ENCODE peak calls at places on chromosomes 3 and 15, in nine cellular contexts. One of them, this sample, is unnamed.

GRCh38 chr15:39172380-39173281 is 408.2 kb upstream of the THBS1 start:
- DNase-seq in cardiac muscle cell: peak; percentile 19
- DNase-seq in PC-3: no peak
- DNase-seq in AG04449: no peak
- DNase-seq in kidney: peak; percentile 75
- DNase-seq in tibial artery: no peak
- DNase-seq in GM12865: peak; percentile 66
- DNase-seq in mammary epithelial cell: peak; percentile 93
- DNase-seq in CD8-positive, alpha-beta T cell: no peak
- DNase-seq in this sample: no peak

GRCh38 chr3:178246004-178246403 is 290.2 kb upstream of the KCNMB2 start:
- DNase-seq in cardiac muscle cell: no peak
- DNase-seq in PC-3: no peak
- DNase-seq in AG04449: no peak
- DNase-seq in kidney: no peak
- DNase-seq in tibial artery: no peak
- DNase-seq in GM12865: peak; percentile 7
- DNase-seq in mammary epithelial cell: no peak
- DNase-seq in CD8-positive, alpha-beta T cell: no peak
- DNase-seq in this sample: no peak

GRCh38 chr15:50051811-50052419 is 67.1 kb downstream of the ATP8B4 start:
- DNase-seq in cardiac muscle cell: peak; percentile 56
- DNase-seq in PC-3: peak; percentile 87
- DNase-seq in AG04449: peak; percentile 52
- DNase-seq in kidney: no peak
- DNase-seq in tibial artery: no peak
- DNase-seq in GM12865: peak; percentile 43
- DNase-seq in mammary epithelial cell: peak; percentile 67
- DNase-seq in CD8-positive, alpha-beta T cell: no peak
- DNase-seq in this sample: peak; percentile 61

GRCh38 chr3:117748131-117748530 is 1038.6 kb downstream of the TUSC7 start:
- DNase-seq in cardiac muscle cell: no peak
- DNase-seq in PC-3: no peak
- DNase-seq in AG04449: peak; percentile 37
- DNase-seq in kidney: no peak
- DNase-seq in tibial artery: no peak
- DNase-seq in GM12865: no peak
- DNase-seq in mammary epithelial cell: no peak
- DNase-seq in CD8-positive, alpha-beta T cell: no peak
- DNase-seq in this sample: no peak

GRCh38 chr3:102104093-102104492 is 254.8 kb downstream of the NFKBIZ start:
- DNase-seq in cardiac muscle cell: no peak
- DNase-seq in PC-3: no peak
- DNase-seq in AG04449: no peak
- DNase-seq in kidney: no peak
- DNase-seq in tibial artery: no peak
- DNase-seq in GM12865: no peak
- DNase-seq in mammary epithelial cell: no peak
- DNase-seq in CD8-positive, alpha-beta T cell: no peak
- DNase-seq in this sample: no peak

GRCh38 chr3:24485511-24485910 is 9.1 kb downstream of the THRB start:
- DNase-seq in cardiac muscle cell: no peak
- DNase-seq in PC-3: no peak
- DNase-seq in AG04449: no peak
- DNase-seq in kidney: no peak
- DNase-seq in tibial artery: no peak
- DNase-seq in GM12865: no peak
- DNase-seq in mammary epithelial cell: no peak
- DNase-seq in CD8-positive, alpha-beta T cell: no peak
- DNase-seq in this sample: no peak

GRCh38 chr3:128081226-128081625 is 29.0 kb downstream of the SEC61A1 start:
- DNase-seq in cardiac muscle cell: no peak
- DNase-seq in PC-3: no peak
- DNase-seq in AG04449: no peak
- DNase-seq in kidney: no peak
- DNase-seq in tibial artery: no peak
- DNase-seq in GM12865: no peak
- DNase-seq in mammary epithelial cell: no peak
- DNase-seq in CD8-positive, alpha-beta T cell: no peak
- DNase-seq in this sample: no peak

GRCh38 chr3:76958231-76958630 is 81.7 kb upstream of the ROBO2 start:
- DNase-seq in cardiac muscle cell: no peak
- DNase-seq in PC-3: no peak
- DNase-seq in AG04449: no peak
- DNase-seq in kidney: no peak
- DNase-seq in tibial artery: no peak
- DNase-seq in GM12865: no peak
- DNase-seq in mammary epithelial cell: no peak
- DNase-seq in CD8-positive, alpha-beta T cell: no peak
- DNase-seq in this sample: no peak

GRCh38 chr15:48309740-48310139 is 21.5 kb upstream of the DUT start:
- DNase-seq in cardiac muscle cell: no peak
- DNase-seq in PC-3: no peak
- DNase-seq in AG04449: no peak
- DNase-seq in kidney: no peak
- DNase-seq in tibial artery: no peak
- DNase-seq in GM12865: no peak
- DNase-seq in mammary epithelial cell: peak; percentile 67
- DNase-seq in CD8-positive, alpha-beta T cell: no peak
- DNase-seq in this sample: no peak

GRCh38 chr3:107431048-107431297 is 53.7 kb downstream of the CCDC54 start:
- DNase-seq in cardiac muscle cell: no peak
- DNase-seq in PC-3: no peak
- DNase-seq in AG04449: no peak
- DNase-seq in kidney: no peak
- DNase-seq in tibial artery: peak; percentile 75
- DNase-seq in GM12865: peak; percentile 37
- DNase-seq in mammary epithelial cell: peak; percentile 27
- DNase-seq in CD8-positive, alpha-beta T cell: no peak
- DNase-seq in this sample: no peak

GRCh38 chr3:23159929-23160328 is 43.2 kb upstream of the UBE2E2 start:
- DNase-seq in cardiac muscle cell: no peak
- DNase-seq in PC-3: peak; percentile 86
- DNase-seq in AG04449: peak; percentile 63
- DNase-seq in kidney: no peak
- DNase-seq in tibial artery: no peak
- DNase-seq in GM12865: peak; percentile 11
- DNase-seq in mammary epithelial cell: peak; percentile 80
- DNase-seq in CD8-positive, alpha-beta T cell: no peak
- DNase-seq in this sample: peak; percentile 38

GRCh38 chr15:69612112-69612511 is 159.5 kb downstream of the RPLP1 start:
- DNase-seq in cardiac muscle cell: peak; percentile 46
- DNase-seq in PC-3: no peak
- DNase-seq in AG04449: no peak
- DNase-seq in kidney: no peak
- DNase-seq in tibial artery: no peak
- DNase-seq in GM12865: no peak
- DNase-seq in mammary epithelial cell: no peak
- DNase-seq in CD8-positive, alpha-beta T cell: peak; percentile 37
- DNase-seq in this sample: no peak

GRCh38 chr3:105040026-105040622 is 326.6 kb upstream of the ALCAM start:
- DNase-seq in cardiac muscle cell: no peak
- DNase-seq in PC-3: no peak
- DNase-seq in AG04449: no peak
- DNase-seq in kidney: no peak
- DNase-seq in tibial artery: no peak
- DNase-seq in GM12865: no peak
- DNase-seq in mammary epithelial cell: no peak
- DNase-seq in CD8-positive, alpha-beta T cell: no peak
- DNase-seq in this sample: no peak

GRCh38 chr3:50316657-50317242 is 5.8 kb downstream of the HYAL2 start:
- DNase-seq in cardiac muscle cell: no peak
- DNase-seq in PC-3: peak; percentile 98
- DNase-seq in AG04449: no peak
- DNase-seq in kidney: peak; percentile 96
- DNase-seq in tibial artery: no peak
- DNase-seq in GM12865: peak; percentile 60
- DNase-seq in mammary epithelial cell: peak; percentile 99
- DNase-seq in CD8-positive, alpha-beta T cell: peak; percentile 81
- DNase-seq in this sample: no peak

GRCh38 chr3:25971736-25972135 is 181.8 kb downstream of the OXSM start:
- DNase-seq in cardiac muscle cell: no peak
- DNase-seq in PC-3: no peak
- DNase-seq in AG04449: no peak
- DNase-seq in kidney: no peak
- DNase-seq in tibial artery: no peak
- DNase-seq in GM12865: no peak
- DNase-seq in mammary epithelial cell: no peak
- DNase-seq in CD8-positive, alpha-beta T cell: no peak
- DNase-seq in this sample: no peak

GRCh38 chr15:70045045-70045444 is 52.7 kb downstream of the TLE3 start:
- DNase-seq in cardiac muscle cell: no peak
- DNase-seq in PC-3: peak; percentile 61
- DNase-seq in AG04449: no peak
- DNase-seq in kidney: no peak
- DNase-seq in tibial artery: peak; percentile 1
- DNase-seq in GM12865: no peak
- DNase-seq in mammary epithelial cell: peak; percentile 5
- DNase-seq in CD8-positive, alpha-beta T cell: no peak
- DNase-seq in this sample: no peak

GRCh38 chr3:94483403-94483802 is 420.5 kb downstream of the NSUN3 start:
- DNase-seq in cardiac muscle cell: no peak
- DNase-seq in PC-3: no peak
- DNase-seq in AG04449: no peak
- DNase-seq in kidney: no peak
- DNase-seq in tibial artery: no peak
- DNase-seq in GM12865: no peak
- DNase-seq in mammary epithelial cell: no peak
- DNase-seq in CD8-positive, alpha-beta T cell: no peak
- DNase-seq in this sample: no peak

GRCh38 chr15:80925597-80926059 is 64.0 kb downstream of the MESD start:
- DNase-seq in cardiac muscle cell: no peak
- DNase-seq in PC-3: no peak
- DNase-seq in AG04449: no peak
- DNase-seq in kidney: no peak
- DNase-seq in tibial artery: no peak
- DNase-seq in GM12865: no peak
- DNase-seq in mammary epithelial cell: no peak
- DNase-seq in CD8-positive, alpha-beta T cell: no peak
- DNase-seq in this sample: no peak

GRCh38 chr3:159882784-159883779 is 105.6 kb upstream of the IL12A start:
- DNase-seq in cardiac muscle cell: peak; percentile 18
- DNase-seq in PC-3: peak; percentile 73
- DNase-seq in AG04449: peak; percentile 85
- DNase-seq in kidney: no peak
- DNase-seq in tibial artery: no peak
- DNase-seq in GM12865: no peak
- DNase-seq in mammary epithelial cell: peak; percentile 49
- DNase-seq in CD8-positive, alpha-beta T cell: no peak
- DNase-seq in this sample: peak; percentile 61
- H3K4me3 ChIP-seq in cardiac muscle cell: no peak overlapping the region
- H3K4me3 ChIP-seq in PC-3: no peak overlapping the region
- H3K4me3 ChIP-seq in AG04449: no peak overlapping the region
- H3K4me3 ChIP-seq in kidney: no peak overlapping the region
- H3K4me3 ChIP-seq in tibial artery: no peak overlapping the region
- H3K4me3 ChIP-seq in GM12865: no peak overlapping the region
- H3K4me3 ChIP-seq in mammary epithelial cell: no peak overlapping the region
- H3K4me3 ChIP-seq in CD8-positive, alpha-beta T cell: no peak overlapping the region
- H3K4me3 ChIP-seq in this sample: no peak overlapping the region

GRCh38 chr3:12159227-12159601 is 502 bp upstream of the TIMP4 start:
- DNase-seq in cardiac muscle cell: no peak
- DNase-seq in PC-3: no peak
- DNase-seq in AG04449: no peak
- DNase-seq in kidney: no peak
- DNase-seq in tibial artery: no peak
- DNase-seq in GM12865: no peak
- DNase-seq in mammary epithelial cell: no peak
- DNase-seq in CD8-positive, alpha-beta T cell: no peak
- DNase-seq in this sample: no peak
- H3K4me3 ChIP-seq in cardiac muscle cell: no peak overlapping the region
- H3K4me3 ChIP-seq in PC-3: peak overlapping the region; percentile 61
- H3K4me3 ChIP-seq in AG04449: no peak overlapping the region
- H3K4me3 ChIP-seq in kidney: no peak overlapping the region
- H3K4me3 ChIP-seq in tibial artery: peak overlapping the region; percentile 58
- H3K4me3 ChIP-seq in GM12865: no peak overlapping the region
- H3K4me3 ChIP-seq in mammary epithelial cell: no peak overlapping the region
- H3K4me3 ChIP-seq in CD8-positive, alpha-beta T cell: no peak overlapping the region
- H3K4me3 ChIP-seq in this sample: no peak overlapping the region

GRCh38 chr3:29283297-29283681 is 2.4 kb downstream of the RBMS3 start:
- DNase-seq in cardiac muscle cell: peak; percentile 37
- DNase-seq in PC-3: no peak
- DNase-seq in AG04449: no peak
- DNase-seq in kidney: no peak
- DNase-seq in tibial artery: no peak
- DNase-seq in GM12865: no peak
- DNase-seq in mammary epithelial cell: peak; percentile 31
- DNase-seq in CD8-positive, alpha-beta T cell: no peak
- DNase-seq in this sample: no peak

GRCh38 chr3:29282431-29283296 is 1.8 kb downstream of the RBMS3 start:
- DNase-seq in cardiac muscle cell: peak; percentile 34
- DNase-seq in PC-3: peak; percentile 36
- DNase-seq in AG04449: no peak
- DNase-seq in kidney: no peak
- DNase-seq in tibial artery: no peak
- DNase-seq in GM12865: no peak
- DNase-seq in mammary epithelial cell: peak; percentile 63
- DNase-seq in CD8-positive, alpha-beta T cell: no peak
- DNase-seq in this sample: no peak

GRCh38 chr3:29284578-29284977 is 3.7 kb downstream of the RBMS3 start:
- DNase-seq in cardiac muscle cell: no peak
- DNase-seq in PC-3: no peak
- DNase-seq in AG04449: no peak
- DNase-seq in kidney: no peak
- DNase-seq in tibial artery: no peak
- DNase-seq in GM12865: no peak
- DNase-seq in mammary epithelial cell: peak; percentile 25
- DNase-seq in CD8-positive, alpha-beta T cell: no peak
- DNase-seq in this sample: no peak

GRCh38 chr3:29285356-29286070 is 4.6 kb downstream of the RBMS3 start:
- DNase-seq in cardiac muscle cell: peak; percentile 7
- DNase-seq in PC-3: peak; percentile 31
- DNase-seq in AG04449: no peak
- DNase-seq in kidney: no peak
- DNase-seq in tibial artery: no peak
- DNase-seq in GM12865: no peak
- DNase-seq in mammary epithelial cell: peak; percentile 76
- DNase-seq in CD8-positive, alpha-beta T cell: no peak
- DNase-seq in this sample: no peak

GRCh38 chr3:29283739-29284138 is 2.9 kb downstream of the RBMS3 start:
- DNase-seq in cardiac muscle cell: no peak
- DNase-seq in PC-3: no peak
- DNase-seq in AG04449: no peak
- DNase-seq in kidney: no peak
- DNase-seq in tibial artery: no peak
- DNase-seq in GM12865: no peak
- DNase-seq in mammary epithelial cell: peak; percentile 16
- DNase-seq in CD8-positive, alpha-beta T cell: no peak
- DNase-seq in this sample: no peak
- H3K4me3 ChIP-seq in cardiac muscle cell: peak overlapping the region; percentile 54
- H3K4me3 ChIP-seq in PC-3: peak overlapping the region; percentile 71
- H3K4me3 ChIP-seq in AG04449: peak overlapping the region; percentile 78
- H3K4me3 ChIP-seq in kidney: peak overlapping the region; percentile 88
- H3K4me3 ChIP-seq in tibial artery: peak overlapping the region; percentile 56
- H3K4me3 ChIP-seq in GM12865: peak overlapping the region; percentile 65
- H3K4me3 ChIP-seq in mammary epithelial cell: peak overlapping the region; percentile 69
- H3K4me3 ChIP-seq in CD8-positive, alpha-beta T cell: no peak overlapping the region
- H3K4me3 ChIP-seq in this sample: peak overlapping the region; percentile 72

DNA sequence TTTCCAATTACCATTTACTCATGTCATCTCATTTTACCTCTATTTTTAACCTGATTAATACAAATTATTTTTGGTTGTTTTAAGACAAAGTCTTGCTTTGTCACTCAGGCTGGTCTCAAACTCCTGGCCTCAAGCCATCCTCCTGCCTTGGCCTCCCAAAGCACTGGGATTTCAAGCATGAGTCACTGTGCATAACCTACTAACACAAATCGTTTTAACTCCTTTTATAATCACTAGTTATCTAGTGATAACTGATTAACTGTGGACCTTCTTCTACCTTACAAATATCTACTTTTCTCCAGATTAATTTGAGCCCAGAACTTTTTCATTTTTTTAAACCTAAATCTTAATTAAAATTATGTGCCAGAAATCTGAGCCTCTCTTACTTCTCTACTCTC is 4.6 kb downstream of the ATP13A3 start:
- DNase-seq in cardiac muscle cell: no peak
- DNase-seq in PC-3: peak; percentile 31
- DNase-seq in AG04449: no peak
- DNase-seq in kidney: no peak
- DNase-seq in tibial artery: no peak
- DNase-seq in GM12865: no peak
- DNase-seq in mammary epithelial cell: no peak
- DNase-seq in CD8-positive, alpha-beta T cell: no peak
- DNase-seq in this sample: no peak
- H3K4me3 ChIP-seq in cardiac muscle cell: no peak overlapping the region
- H3K4me3 ChIP-seq in PC-3: no peak overlapping the region
- H3K4me3 ChIP-seq in AG04449: no peak overlapping the region
- H3K4me3 ChIP-seq in kidney: no peak overlapping the region
- H3K4me3 ChIP-seq in tibial artery: no peak overlapping the region
- H3K4me3 ChIP-seq in GM12865: no peak overlapping the region
- H3K4me3 ChIP-seq in mammary epithelial cell: no peak overlapping the region
- H3K4me3 ChIP-seq in CD8-positive, alpha-beta T cell: no peak overlapping the region
- H3K4me3 ChIP-seq in this sample: no peak overlapping the region

This sample was measured in HFF-Myc.